ENCODE peak calls at places on chromosomes 2 and 18, in six cellular contexts. V is GM12865, G is cardiac muscle cell, L is lung, J is GM13976, X is brain microvascular endothelial cell. T is an unnamed sample.

GRCh38 chr18:26536032-26536431 is 12.3 kb downstream of the KCTD1 start:
- DNase-seq in V (no peak), G (no peak), L (no peak), J (no peak), X (peak), T (no peak)

GRCh38 chr2:71940695-71941094 is 207.0 kb downstream of the CYP26B1 start:
- DNase-seq in V (no peak), G (no peak), L (peak), J (no peak), X (no peak), T (no peak)

GRCh38 chr18:33231474-33232317 is 208.8 kb downstream of the CCDC178 start:
- DNase-seq in V (peak), G (peak), L (peak), J (peak), X (peak), T (peak)

GRCh38 chr2:157339965-157340655 is 14.5 kb upstream of the ERMN start:
- DNase-seq in V (no peak), G (no peak), L (no peak), J (no peak), X (no peak), T (no peak)

GRCh38 chr2:85326406-85326945 is 1.3 kb downstream of the TGOLN2 start:
- DNase-seq in V (peak), G (peak), L (no peak), J (peak), X (no peak), T (peak)

GRCh38 chr18:78739115-78739514 is 240.5 kb upstream of the SALL3 start:
- DNase-seq in V (no peak), G (no peak), L (no peak), J (no peak), X (no peak), T (no peak)

GRCh38 chr2:28898048-28898447 is 3.6 kb downstream of the WDR43 start:
- DNase-seq in V (peak), G (no peak), L (no peak), J (no peak), X (no peak), T (no peak)

GRCh38 chr2:185970148-185970852 is 231.7 kb downstream of the FSIP2 start:
- DNase-seq in V (no peak), G (no peak), L (no peak), J (no peak), X (no peak), T (no peak)

GRCh38 chr2:175131252-175131651 is 36.8 kb downstream of the ATF2 start:
- DNase-seq in V (no peak), G (no peak), L (no peak), J (no peak), X (no peak), T (no peak)

GRCh38 chr2:164690361-164690760 is 69.1 kb upstream of the GRB14 start:
- DNase-seq in V (no peak), G (no peak), L (no peak), J (no peak), X (no peak), T (no peak)

GRCh38 chr2:96143848-96144480 is 1.3 kb downstream of the DUSP2 start:
- DNase-seq in V (peak), G (no peak), L (no peak), J (no peak), X (no peak), T (no peak)
- TF ChIP-seq CTCF in V (peak), G (no peak), L (no peak), J (peak), X (peak), T (peak)

GRCh38 chr2:9555338-9556120 is at the start of gene ADAM17:
- DNase-seq in V (peak), G (peak), L (peak), J (peak), X (peak), T (peak)
- TF ChIP-seq CTCF in V (peak), G (peak), L (peak), J (peak), X (peak), T (peak)

DNA sequence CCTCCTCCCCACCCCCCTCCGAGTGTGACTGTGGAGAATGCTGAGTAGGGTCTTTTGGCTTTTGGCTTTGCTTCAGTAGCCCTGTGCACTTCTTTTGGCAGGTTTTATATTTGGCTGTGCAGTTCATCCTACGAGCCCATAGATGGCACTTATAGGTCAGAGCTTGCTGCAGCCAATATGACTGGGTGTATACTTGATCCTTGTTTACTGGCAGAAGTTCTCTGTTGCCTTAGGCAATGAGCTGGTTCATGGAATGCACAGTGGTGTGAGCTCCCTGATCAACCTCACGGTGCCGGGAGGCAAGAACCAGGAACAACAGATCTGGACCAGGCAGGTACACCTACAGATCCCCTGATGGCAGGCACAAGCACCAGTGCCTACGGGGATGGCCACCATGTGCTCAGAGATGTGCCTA is 190.2 kb downstream of the KIAA1328 start:
- DNase-seq in V (peak), G (peak), L (no peak), J (no peak), X (peak), T (no peak)
- TF ChIP-seq CTCF in V (no peak), G (peak), L (no peak), J (no peak), X (peak), T (no peak)

DNA sequence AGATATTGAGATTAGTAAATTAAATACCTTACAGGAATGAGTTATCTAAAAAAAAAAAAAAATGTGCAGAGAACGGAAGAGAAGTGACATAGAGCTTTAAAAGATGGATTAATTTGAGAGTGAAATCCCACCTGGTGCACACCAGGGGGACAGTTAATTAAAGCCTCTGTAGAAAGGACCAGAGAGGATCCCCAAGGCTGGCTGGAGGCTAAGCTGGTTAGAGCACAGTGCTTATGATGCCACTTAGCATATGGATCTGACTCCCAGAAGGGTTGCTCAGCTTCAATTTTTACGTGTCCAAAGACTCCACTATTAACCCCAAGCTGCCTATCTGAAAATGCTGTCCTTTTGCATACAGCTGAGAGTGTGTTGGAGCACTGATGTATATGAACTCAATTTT is 15.0 kb upstream of the SLC8A1 start:
- DNase-seq in V (no peak), G (no peak), L (no peak), J (no peak), X (no peak), T (no peak)
- TF ChIP-seq CTCF in V (no peak), G (no peak), L (no peak), J (no peak), X (no peak), T (no peak)

GRCh38 chr2:51505533-51505932 is 473.6 kb upstream of the NRXN1 start:
- DNase-seq in V (no peak), G (no peak), L (no peak), J (no peak), X (no peak), T (no peak)
- TF ChIP-seq CTCF in V (no peak), G (no peak), L (no peak), J (no peak), X (peak), T (no peak)

DNA sequence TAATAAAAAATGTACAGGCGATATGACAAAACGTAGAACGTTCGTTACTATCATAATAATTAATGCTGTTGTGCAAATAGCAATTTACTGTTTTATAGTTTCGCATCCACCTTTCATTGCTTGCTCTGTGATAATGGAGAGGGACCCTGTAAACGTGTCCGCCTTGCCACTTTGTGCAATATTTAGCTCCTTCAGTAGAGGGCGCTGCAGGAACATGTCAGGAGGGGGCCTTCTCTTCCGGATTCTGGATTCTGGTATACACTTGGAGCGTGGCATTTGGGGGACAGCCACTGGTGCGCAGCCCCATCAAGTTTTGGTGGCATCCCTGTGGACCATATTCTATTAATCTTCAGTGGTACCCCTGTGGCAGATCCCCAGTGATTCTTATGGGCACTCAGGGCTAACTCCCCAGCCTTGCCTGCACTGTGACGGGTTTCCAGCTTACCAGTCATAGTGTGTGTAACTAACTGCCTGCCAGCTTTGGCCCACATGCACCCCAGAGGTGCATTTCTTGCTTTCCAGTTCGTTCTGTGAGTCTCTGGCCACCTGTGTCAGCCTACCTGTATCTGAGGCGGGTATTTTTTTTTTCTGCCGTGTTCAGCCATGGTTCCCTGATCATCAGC is 140.3 kb downstream of the CYRIA start:
- DNase-seq in V (peak), G (peak), L (no peak), J (peak), X (no peak), T (no peak)
- TF ChIP-seq CTCF in V (peak), G (peak), L (peak), J (peak), X (peak), T (no peak)

T was measured in fibroblast of the aortic adventitia.